ENCODE peak calls at places on chromosomes 5 and 9, in six cellular contexts. One of them, this sample, is unnamed.

GRCh38 chr5:80181618-80182211 is 74.1 kb downstream of the SERINC5 start:
- DNase-seq in small intestine: peak; percentile 95
- DNase-seq in CD8-positive, alpha-beta memory T cell: peak; percentile 79
- DNase-seq in sigmoid colon: no peak
- DNase-seq in heart right ventricle: no peak
- DNase-seq in upper lobe of right lung: peak; percentile 79
- DNase-seq in this sample: peak; percentile 90

GRCh38 chr5:141855265-141856029 is 22.8 kb downstream of the PCDH1 start:
- DNase-seq in small intestine: no peak
- DNase-seq in CD8-positive, alpha-beta memory T cell: no peak
- DNase-seq in sigmoid colon: no peak
- DNase-seq in heart right ventricle: peak; percentile 72
- DNase-seq in upper lobe of right lung: peak; percentile 61
- DNase-seq in this sample: no peak

GRCh38 chr5:57777174-57777581 is 294.6 kb upstream of the ACTBL2 start:
- DNase-seq in small intestine: no peak
- DNase-seq in CD8-positive, alpha-beta memory T cell: no peak
- DNase-seq in sigmoid colon: no peak
- DNase-seq in heart right ventricle: no peak
- DNase-seq in upper lobe of right lung: no peak
- DNase-seq in this sample: no peak

GRCh38 chr5:129905467-129906176 is 1.4 kb downstream of the CHSY3 start:
- DNase-seq in small intestine: no peak
- DNase-seq in CD8-positive, alpha-beta memory T cell: no peak
- DNase-seq in sigmoid colon: peak; percentile 65
- DNase-seq in heart right ventricle: peak; percentile 13
- DNase-seq in upper lobe of right lung: no peak
- DNase-seq in this sample: no peak

GRCh38 chr5:151695464-151695863 is 8.7 kb upstream of the SPARC start:
- DNase-seq in small intestine: no peak
- DNase-seq in CD8-positive, alpha-beta memory T cell: no peak
- DNase-seq in sigmoid colon: no peak
- DNase-seq in heart right ventricle: no peak
- DNase-seq in upper lobe of right lung: no peak
- DNase-seq in this sample: no peak

GRCh38 chr5:151758141-151758429 is 346 bp downstream of the ATOX1 start:
- DNase-seq in small intestine: no peak
- DNase-seq in CD8-positive, alpha-beta memory T cell: no peak
- DNase-seq in sigmoid colon: peak; percentile 71
- DNase-seq in heart right ventricle: peak; percentile 32
- DNase-seq in upper lobe of right lung: peak; percentile 72
- DNase-seq in this sample: no peak

GRCh38 chr5:146076455-146076854 is 28.9 kb downstream of the PLAC8L1 start:
- DNase-seq in small intestine: peak; percentile 20
- DNase-seq in CD8-positive, alpha-beta memory T cell: no peak
- DNase-seq in sigmoid colon: no peak
- DNase-seq in heart right ventricle: no peak
- DNase-seq in upper lobe of right lung: no peak
- DNase-seq in this sample: no peak

GRCh38 chr9:17520264-17521058 is 58.4 kb upstream of the SH3GL2 start:
- DNase-seq in small intestine: no peak
- DNase-seq in CD8-positive, alpha-beta memory T cell: no peak
- DNase-seq in sigmoid colon: no peak
- DNase-seq in heart right ventricle: no peak
- DNase-seq in upper lobe of right lung: no peak
- DNase-seq in this sample: no peak

GRCh38 chr5:147464211-147464610 is 45.7 kb downstream of the DPYSL3 start:
- DNase-seq in small intestine: no peak
- DNase-seq in CD8-positive, alpha-beta memory T cell: no peak
- DNase-seq in sigmoid colon: no peak
- DNase-seq in heart right ventricle: no peak
- DNase-seq in upper lobe of right lung: no peak
- DNase-seq in this sample: no peak

GRCh38 chr9:88220652-88221051 is 82.4 kb upstream of the SPATA31C2 start:
- DNase-seq in small intestine: no peak
- DNase-seq in CD8-positive, alpha-beta memory T cell: no peak
- DNase-seq in sigmoid colon: no peak
- DNase-seq in heart right ventricle: no peak
- DNase-seq in upper lobe of right lung: no peak
- DNase-seq in this sample: no peak

GRCh38 chr5:170357853-170358497 is 31.2 kb downstream of the KCNMB1 start:
- DNase-seq in small intestine: peak; percentile 16
- DNase-seq in CD8-positive, alpha-beta memory T cell: no peak
- DNase-seq in sigmoid colon: peak; percentile 91
- DNase-seq in heart right ventricle: peak; percentile 62
- DNase-seq in upper lobe of right lung: peak; percentile 87
- DNase-seq in this sample: no peak

GRCh38 chr9:5621327-5621726 is 7.6 kb upstream of the RIC1 start:
- DNase-seq in small intestine: no peak
- DNase-seq in CD8-positive, alpha-beta memory T cell: no peak
- DNase-seq in sigmoid colon: no peak
- DNase-seq in heart right ventricle: no peak
- DNase-seq in upper lobe of right lung: no peak
- DNase-seq in this sample: no peak

DNA sequence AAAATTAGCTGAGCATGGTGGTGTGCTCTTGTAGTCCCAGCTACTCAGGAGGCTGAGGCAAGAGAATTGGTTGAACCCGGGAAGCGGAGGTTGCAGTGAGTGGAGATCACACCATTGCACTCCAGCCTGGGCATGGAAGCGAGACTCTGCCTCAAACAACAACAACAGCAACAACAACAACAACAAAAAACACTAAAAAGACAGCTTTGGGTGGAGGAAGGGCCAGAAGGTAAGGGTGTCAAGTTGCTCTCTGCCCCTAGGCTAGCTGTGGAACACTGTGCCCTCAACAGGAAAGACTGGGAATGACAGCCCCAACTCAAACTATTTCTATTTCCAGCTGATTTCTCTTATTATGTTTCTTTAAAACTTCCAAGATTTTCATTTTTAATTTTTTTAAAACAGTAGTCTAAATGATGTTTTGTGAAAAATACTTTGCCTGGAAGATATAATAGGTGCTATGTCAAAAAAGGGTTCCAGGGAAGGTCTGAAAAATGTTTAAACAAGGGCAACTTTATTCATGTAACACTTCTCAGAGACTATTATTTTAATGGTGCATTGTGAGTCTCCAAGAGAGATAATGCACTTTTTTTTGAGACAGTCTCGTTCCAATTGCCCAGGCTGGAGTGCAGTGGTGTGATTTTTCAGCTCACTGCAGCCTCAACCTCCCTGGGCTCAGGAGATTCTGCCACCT is 29.9 kb downstream of the CLINT1 start:
- DNase-seq in small intestine: no peak
- DNase-seq in CD8-positive, alpha-beta memory T cell: no peak
- DNase-seq in sigmoid colon: no peak
- DNase-seq in heart right ventricle: no peak
- DNase-seq in upper lobe of right lung: no peak
- DNase-seq in this sample: no peak
- H3K4me3 ChIP-seq in small intestine: no peak overlapping the region
- H3K4me3 ChIP-seq in CD8-positive, alpha-beta memory T cell: no peak overlapping the region
- H3K4me3 ChIP-seq in sigmoid colon: no peak overlapping the region
- H3K4me3 ChIP-seq in heart right ventricle: no peak overlapping the region
- H3K4me3 ChIP-seq in upper lobe of right lung: no peak overlapping the region
- H3K4me3 ChIP-seq in this sample: no peak overlapping the region

GRCh38 chr5:166302189-166302588 is 1989.3 kb upstream of the WWC1 start:
- DNase-seq in small intestine: no peak
- DNase-seq in CD8-positive, alpha-beta memory T cell: no peak
- DNase-seq in sigmoid colon: no peak
- DNase-seq in heart right ventricle: no peak
- DNase-seq in upper lobe of right lung: no peak
- DNase-seq in this sample: no peak
- H3K9me3 ChIP-seq in small intestine: no peaks in the 10 kb centered on the region
- H3K9me3 ChIP-seq in CD8-positive, alpha-beta memory T cell: no peaks in the 10 kb centered on the region
- H3K9me3 ChIP-seq in sigmoid colon: no peaks in the 10 kb centered on the region
- H3K9me3 ChIP-seq in heart right ventricle: no peaks in the 10 kb centered on the region
- H3K9me3 ChIP-seq in upper lobe of right lung: no peaks in the 10 kb centered on the region
- H3K9me3 ChIP-seq in this sample: no peaks in the 10 kb centered on the region

GRCh38 chr5:1442222-1443144 is 2.8 kb downstream of the SLC6A3 start:
- DNase-seq in small intestine: no peak
- DNase-seq in CD8-positive, alpha-beta memory T cell: no peak
- DNase-seq in sigmoid colon: no peak
- DNase-seq in heart right ventricle: no peak
- DNase-seq in upper lobe of right lung: no peak
- DNase-seq in this sample: no peak
- H3K27me3 ChIP-seq in small intestine: peaks cover 31% of the 10 kb centered on the region
- H3K27me3 ChIP-seq in CD8-positive, alpha-beta memory T cell: peaks cover 13% of the 10 kb centered on the region
- H3K27me3 ChIP-seq in sigmoid colon: peaks cover 93% of the 10 kb centered on the region
- H3K27me3 ChIP-seq in heart right ventricle: peaks cover 72% of the 10 kb centered on the region
- H3K27me3 ChIP-seq in upper lobe of right lung: peaks cover 71% of the 10 kb centered on the region
- H3K27me3 ChIP-seq in this sample: no peaks in the 10 kb centered on the region

GRCh38 chr5:76426391-76426802 is 23.3 kb downstream of the IQGAP2 start:
- DNase-seq in small intestine: no peak
- DNase-seq in CD8-positive, alpha-beta memory T cell: no peak
- DNase-seq in sigmoid colon: no peak
- DNase-seq in heart right ventricle: no peak
- DNase-seq in upper lobe of right lung: no peak
- DNase-seq in this sample: no peak
- H3K4me3 ChIP-seq in small intestine: no peak overlapping the region
- H3K4me3 ChIP-seq in CD8-positive, alpha-beta memory T cell: no peak overlapping the region
- H3K4me3 ChIP-seq in sigmoid colon: no peak overlapping the region
- H3K4me3 ChIP-seq in heart right ventricle: no peak overlapping the region
- H3K4me3 ChIP-seq in upper lobe of right lung: no peak overlapping the region
- H3K4me3 ChIP-seq in this sample: no peak overlapping the region

GRCh38 chr5:152994040-152994439 is 496.4 kb upstream of the GRIA1 start:
- DNase-seq in small intestine: no peak
- DNase-seq in CD8-positive, alpha-beta memory T cell: no peak
- DNase-seq in sigmoid colon: no peak
- DNase-seq in heart right ventricle: no peak
- DNase-seq in upper lobe of right lung: no peak
- DNase-seq in this sample: no peak

GRCh38 chr5:152990217-152990616 is 500.3 kb upstream of the GRIA1 start:
- DNase-seq in small intestine: no peak
- DNase-seq in CD8-positive, alpha-beta memory T cell: no peak
- DNase-seq in sigmoid colon: no peak
- DNase-seq in heart right ventricle: no peak
- DNase-seq in upper lobe of right lung: no peak
- DNase-seq in this sample: no peak

GRCh38 chr5:152990771-152991170 is 499.7 kb upstream of the GRIA1 start:
- DNase-seq in small intestine: no peak
- DNase-seq in CD8-positive, alpha-beta memory T cell: no peak
- DNase-seq in sigmoid colon: no peak
- DNase-seq in heart right ventricle: no peak
- DNase-seq in upper lobe of right lung: no peak
- DNase-seq in this sample: no peak

GRCh38 chr5:152995214-152995725 is 495.2 kb upstream of the GRIA1 start:
- DNase-seq in small intestine: no peak
- DNase-seq in CD8-positive, alpha-beta memory T cell: no peak
- DNase-seq in sigmoid colon: no peak
- DNase-seq in heart right ventricle: no peak
- DNase-seq in upper lobe of right lung: no peak
- DNase-seq in this sample: no peak
- H3K9me3 ChIP-seq in small intestine: no peaks in the 10 kb centered on the region
- H3K9me3 ChIP-seq in CD8-positive, alpha-beta memory T cell: no peaks in the 10 kb centered on the region
- H3K9me3 ChIP-seq in sigmoid colon: no peaks in the 10 kb centered on the region
- H3K9me3 ChIP-seq in heart right ventricle: no peaks in the 10 kb centered on the region
- H3K9me3 ChIP-seq in upper lobe of right lung: no peaks in the 10 kb centered on the region
- H3K9me3 ChIP-seq in this sample: no peaks in the 10 kb centered on the region